ENCODE peak calls at places on chromosomes 5 and 9, in seven cellular contexts. V is NCI-H774; H is Jurkat, Clone E6-1; J is astrocyte of the spinal cord; X is iPS DF 19.7; K is AG08395; D is NB4. E is an unnamed sample.

GRCh38 chr5:74338101-74338388 is 302.5 kb downstream of the ENC1 start:
- DNase-seq in V (no peak), H (no peak), J (no peak), X (no peak), K (no peak), D (no peak), E (no peak)

GRCh38 chr5:154291917-154292316 is 101.4 kb downstream of the GALNT10 start:
- DNase-seq in V (no peak), H (no peak), J (no peak), X (no peak), K (no peak), D (no peak), E (no peak)

GRCh38 chr5:74428275-74428674 is 212.3 kb downstream of the ENC1 start:
- DNase-seq in V (no peak), H (no peak), J (no peak), X (no peak), K (no peak), D (no peak), E (no peak)

GRCh38 chr5:3181641-3182040 is 414.0 kb upstream of the IRX1 start:
- DNase-seq in V (peak), H (no peak), J (no peak), X (no peak), K (no peak), D (no peak), E (no peak)

GRCh38 chr5:60586307-60586901 is 113.6 kb downstream of the DEPDC1B start:
- DNase-seq in V (no peak), H (no peak), J (peak), X (no peak), K (no peak), D (peak), E (no peak)

GRCh38 chr9:129100383-129101169 is 10.0 kb downstream of the CRAT start:
- DNase-seq in V (no peak), H (no peak), J (no peak), X (no peak), K (no peak), D (no peak), E (no peak)

GRCh38 chr9:77464591-77465125 is 183.5 kb downstream of the GNA14 start:
- DNase-seq in V (no peak), H (no peak), J (peak), X (no peak), K (no peak), D (no peak), E (no peak)

GRCh38 chr9:134670042-134670525 is 28.5 kb downstream of the COL5A1 start:
- DNase-seq in V (no peak), H (no peak), J (peak), X (no peak), K (peak), D (no peak), E (no peak)

GRCh38 chr5:67817652-67818051 is 397.9 kb upstream of the PIK3R1 start:
- DNase-seq in V (no peak), H (no peak), J (no peak), X (no peak), K (no peak), D (no peak), E (no peak)

GRCh38 chr5:42745426-42745825 is 11.2 kb upstream of the CCDC152 start:
- DNase-seq in V (no peak), H (no peak), J (no peak), X (peak), K (no peak), D (peak), E (no peak)

GRCh38 chr5:16727937-16728336 is 111.1 kb upstream of the RETREG1 start:
- DNase-seq in V (peak), H (no peak), J (no peak), X (no peak), K (no peak), D (peak), E (no peak)

GRCh38 chr5:53425598-53426516 is 54.6 kb upstream of the FST start:
- DNase-seq in V (no peak), H (peak), J (no peak), X (peak), K (no peak), D (peak), E (no peak)

GRCh38 chr5:122110990-122111389 is 18.4 kb upstream of the ZNF474 start:
- DNase-seq in V (peak), H (no peak), J (no peak), X (no peak), K (no peak), D (no peak), E (no peak)

E was measured in lung.